ENCODE peak calls at places on chromosome 18, in five cellular contexts. W, O, C, F and J are unnamed samples.

GRCh38 chr18:77522031-77522675 is 272.5 kb downstream of the GALR1 start:
- DNase-seq in W (no peak), O (no peak), C (no peak), F (no peak), J (no peak)

GRCh38 chr18:9835112-9835755 is 50.5 kb upstream of the TXNDC2 start:
- DNase-seq in W (peak; percentile 9), O (no peak), C (no peak), F (no peak), J (no peak)

GRCh38 chr18:21996261-21996892 is 173.0 kb upstream of the GATA6 start:
- DNase-seq in W (no peak), O (no peak), C (no peak), F (peak; percentile 60), J (no peak)

GRCh38 chr18:73787316-73787715 is 360.3 kb downstream of the FBXO15 start:
- DNase-seq in W (no peak), O (no peak), C (no peak), F (no peak), J (no peak)

GRCh38 chr18:78975282-78975681 is 4.3 kb upstream of the SALL3 start:
- DNase-seq in W (no peak), O (no peak), C (no peak), F (no peak), J (no peak)

GRCh38 chr18:69400976-69401474 is 337 bp downstream of the DOK6 start:
- DNase-seq in W (peak; percentile 69), O (peak; percentile 14), C (peak; percentile 24), F (peak; percentile 7), J (no peak)

GRCh38 chr18:76376225-76376624 is 118.8 kb downstream of the ZNF516 start:
- DNase-seq in W (no peak), O (no peak), C (no peak), F (no peak), J (no peak)

GRCh38 chr18:54710519-54711281 is 117.6 kb upstream of the RAB27B start:
- DNase-seq in W (no peak), O (no peak), C (no peak), F (no peak), J (no peak)

GRCh38 chr18:57141208-57142129 is 5.4 kb upstream of the BOD1L2 start:
- DNase-seq in W (peak; percentile 63), O (no peak), C (no peak), F (peak; percentile 92), J (no peak)

GRCh38 chr18:25974630-25975077 is 115.8 kb downstream of the SS18 start:
- DNase-seq in W (no peak), O (no peak), C (no peak), F (no peak), J (no peak)

GRCh38 chr18:77191241-77191751 is 58.4 kb upstream of the GALR1 start:
- DNase-seq in W (no peak), O (no peak), C (no peak), F (no peak), J (no peak)

GRCh38 chr18:53817976-53818950 is 406.2 kb downstream of the MBD2 start:
- DNase-seq in W (no peak), O (no peak), C (peak; percentile 45), F (no peak), J (no peak)

GRCh38 chr18:34626404-34627137 is 83.5 kb upstream of the DTNA start:
- DNase-seq in W (no peak), O (no peak), C (no peak), F (no peak), J (no peak)

GRCh38 chr18:47150824-47151366 is 595 bp upstream of the HDHD2 start:
- DNase-seq in W (peak; percentile 15), O (peak; percentile 32), C (peak; percentile 43), F (peak; percentile 18), J (no peak)

GRCh38 chr18:28961669-28962228 is 784.8 kb upstream of the CDH2 start:
- DNase-seq in W (peak; percentile 71), O (no peak), C (peak; percentile 16), F (no peak), J (no peak)

GRCh38 chr18:22882084-22882483 is 51.0 kb upstream of the RBBP8 start:
- DNase-seq in W (no peak), O (no peak), C (no peak), F (no peak), J (no peak)

GRCh38 chr18:8507881-8508280 is 101.4 kb upstream of the RAB12 start:
- DNase-seq in W (no peak), O (no peak), C (no peak), F (no peak), J (no peak)

GRCh38 chr18:69612242-69612641 is 211.6 kb downstream of the DOK6 start:
- DNase-seq in W (no peak), O (no peak), C (no peak), F (no peak), J (no peak)

GRCh38 chr18:27666070-27666469 is 481.0 kb upstream of the CHST9 start:
- DNase-seq in W (no peak), O (no peak), C (no peak), F (no peak), J (no peak)

GRCh38 chr18:4293337-4293736 is 161.8 kb downstream of the DLGAP1 start:
- DNase-seq in W (no peak), O (no peak), C (no peak), F (no peak), J (no peak)

GRCh38 chr18:55296761-55297160 is 291.2 kb downstream of the TCF4 start:
- DNase-seq in W (no peak), O (no peak), C (no peak), F (no peak), J (no peak)

GRCh38 chr18:2108581-2108980 is 462.7 kb downstream of the METTL4 start:
- DNase-seq in W (no peak), O (no peak), C (no peak), F (no peak), J (no peak)

GRCh38 chr18:57429607-57430165 is 5.5 kb upstream of the ONECUT2 start:
- DNase-seq in W (no peak), O (no peak), C (no peak), F (no peak), J (no peak)

GRCh38 chr18:80157708-80158343 is 48.8 kb downstream of the ADNP2 start:
- DNase-seq in W (peak; percentile 60), O (peak; percentile 82), C (peak; percentile 88), F (peak; percentile 88), J (peak; percentile 91)

GRCh38 chr18:2223859-2224258 is 347.4 kb downstream of the METTL4 start:
- DNase-seq in W (peak; percentile 50), O (no peak), C (peak; percentile 43), F (peak; percentile 46), J (peak; percentile 10)

GRCh38 chr18:78514910-78515670 is 464.5 kb upstream of the SALL3 start:
- DNase-seq in W (no peak), O (no peak), C (no peak), F (no peak), J (no peak)

GRCh38 chr18:10949655-10950054 is 199.7 kb downstream of the PIEZO2 start:
- DNase-seq in W (no peak), O (no peak), C (no peak), F (no peak), J (no peak)

GRCh38 chr18:26479686-26480079 is 68.7 kb downstream of the KCTD1 start:
- DNase-seq in W (no peak), O (no peak), C (no peak), F (no peak), J (no peak)

GRCh38 chr18:57798713-57799373 is 4.3 kb downstream of the ATP8B1 start:
- DNase-seq in W (no peak), O (no peak), C (no peak), F (no peak), J (no peak)

GRCh38 chr18:7870855-7871254 is 303.7 kb downstream of the PTPRM start:
- DNase-seq in W (no peak), O (no peak), C (no peak), F (no peak), J (no peak)

GRCh38 chr18:32378705-32379104 is 92.0 kb downstream of the GAREM1 start:
- DNase-seq in W (peak; percentile 49), O (no peak), C (no peak), F (peak; percentile 84), J (no peak)

GRCh38 chr18:43578636-43579203 is 301.4 kb upstream of the SYT4 start:
- DNase-seq in W (peak; percentile 83), O (no peak), C (no peak), F (peak; percentile 8), J (no peak)

GRCh38 chr18:59715966-59716369 is 18.7 kb upstream of the CCBE1 start:
- DNase-seq in W (no peak), O (no peak), C (no peak), F (no peak), J (no peak)

GRCh38 chr18:77025831-77026363 is 106.7 kb downstream of the MBP start:
- DNase-seq in W (no peak), O (no peak), C (peak; percentile 13), F (no peak), J (no peak)

GRCh38 chr18:22871809-22872525 is 61.2 kb upstream of the RBBP8 start:
- DNase-seq in W (no peak), O (no peak), C (no peak), F (no peak), J (no peak)

GRCh38 chr18:45107425-45107824 is 426.7 kb downstream of the SETBP1 start:
- DNase-seq in W (no peak), O (no peak), C (no peak), F (no peak), J (no peak)

GRCh38 chr18:41905786-41906527 is 49.1 kb upstream of the PIK3C3 start:
- DNase-seq in W (no peak), O (no peak), C (no peak), F (no peak), J (no peak)

GRCh38 chr18:63141777-63142176 is 177.8 kb downstream of the BCL2 start:
- DNase-seq in W (no peak), O (no peak), C (no peak), F (no peak), J (no peak)

GRCh38 chr18:33839452-33840225 is 261.6 kb downstream of the ASXL3 start:
- DNase-seq in W (peak; percentile 89), O (peak; percentile 8), C (peak; percentile 56), F (peak; percentile 63), J (peak; percentile 21)